ENCODE peak calls at places on chromosomes 4 and X, in six cellular contexts. Y is uterus, D is cardiac muscle cell, H is fibroblast of lung, G is H1, A is suprapubic skin. U is an unnamed sample. For H3K9me3, the result is how much of the 10 kb centered on the place peaks cover.

GRCh38 chr4:109157205-109157604 is 145.3 kb downstream of the COL25A1 start:
- DNase-seq in Y (no peak), D (no peak), H (no peak), G (no peak), A (no peak), U (no peak)

GRCh38 chr4:51855751-51856150 is 12.8 kb downstream of the DCUN1D4 start:
- DNase-seq in Y (no peak), D (no peak), H (no peak), G (no peak), A (no peak), U (no peak)

GRCh38 chrX:69085826-69086225 is 79.4 kb downstream of the PJA1 start:
- DNase-seq in Y (no peak), D (no peak), H (no peak), G (no peak), A (no peak), U (no peak)

GRCh38 chr4:115437739-115438138 is 324.3 kb upstream of the NDST4 start:
- DNase-seq in Y (no peak), D (no peak), H (no peak), G (no peak), A (no peak), U (no peak)

GRCh38 chrX:103404225-103405008 is 28.1 kb downstream of the BEX3 start:
- DNase-seq in Y (peak), D (peak), H (peak), G (peak), A (peak), U (peak)

GRCh38 chrX:129957241-129958099 is 25.0 kb upstream of the BCORL1 start:
- DNase-seq in Y (peak), D (peak), H (peak), G (no peak), A (no peak), U (no peak)

GRCh38 chr4:36010531-36010930 is 233.8 kb downstream of the ARAP2 start:
- DNase-seq in Y (no peak), D (no peak), H (no peak), G (no peak), A (no peak), U (no peak)

GRCh38 chr4:182736207-182736606 is 181.0 kb downstream of the DCTD start:
- DNase-seq in Y (no peak), D (no peak), H (no peak), G (no peak), A (no peak), U (no peak)

DNA sequence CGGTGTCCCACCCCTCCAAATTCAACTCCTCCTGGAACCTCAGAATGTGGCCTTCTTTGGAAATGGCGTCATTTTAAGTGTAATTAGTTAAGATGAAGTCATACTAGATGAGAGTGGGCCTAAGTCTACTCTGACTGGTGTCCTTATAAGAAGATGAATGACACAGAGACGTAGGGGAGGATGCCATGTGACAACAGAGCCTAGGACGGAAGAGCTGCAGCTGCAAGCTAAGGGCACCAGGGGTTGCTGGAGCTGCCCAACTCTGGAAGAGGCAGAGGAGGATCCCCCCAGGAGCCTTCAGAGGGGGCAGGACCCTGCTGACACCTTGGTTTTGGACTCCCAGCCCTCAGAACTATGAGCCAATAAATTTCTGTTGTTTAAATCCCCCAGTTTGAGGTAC is 115.1 kb downstream of the STK32B start:
- DNase-seq in Y (no peak), D (no peak), H (no peak), G (no peak), A (no peak), U (no peak)
- H3K27ac ChIP-seq in Y (no peak), D (no peak), H (no peak), G (no peak), A (no peak), U (no peak)

GRCh38 chr4:80803337-80803736 is 227.2 kb upstream of the BMP3 start:
- DNase-seq in Y (no peak), D (no peak), H (no peak), G (no peak), A (no peak), U (no peak)

GRCh38 chr4:80798082-80798481 is 232.4 kb upstream of the BMP3 start:
- DNase-seq in Y (no peak), D (no peak), H (no peak), G (no peak), A (no peak), U (no peak)
- H3K9me3 ChIP-seq in Y (under half), D (under half), H (under half), G (under half), A (under half), U (under half)

GRCh38 chrX:1659664-1660461 is 45.0 kb downstream of the ASMT start:
- DNase-seq in Y (no peak), D (no peak), H (no peak), G (no peak), A (peak), U (no peak)

GRCh38 chrX:1658083-1658463 is 43.2 kb downstream of the ASMT start:
- DNase-seq in Y (no peak), D (no peak), H (no peak), G (no peak), A (no peak), U (no peak)

GRCh38 chrX:1661048-1661921 is 46.4 kb downstream of the ASMT start:
- DNase-seq in Y (peak), D (no peak), H (no peak), G (peak), A (peak), U (peak)

GRCh38 chrX:1656379-1656778 is 41.5 kb downstream of the ASMT start:
- DNase-seq in Y (no peak), D (no peak), H (no peak), G (no peak), A (no peak), U (no peak)

GRCh38 chrX:1657367-1658082 is 42.7 kb downstream of the ASMT start:
- DNase-seq in Y (peak), D (peak), H (no peak), G (no peak), A (no peak), U (peak)
- TF ChIP-seq CTCF in Y (no peak), D (no peak), H (no peak), G (no peak), A (no peak), U (no peak)

GRCh38 chr4:139555705-139556070 is 331 bp downstream of the SETD7 start:
- DNase-seq in Y (peak), D (no peak), H (peak), G (no peak), A (peak), U (no peak)
- H3K27ac ChIP-seq in Y (peak), D (peak), H (peak), G (no peak), A (peak), U (peak)

GRCh38 chr4:29276150-29276549 is 1444.0 kb upstream of the PCDH7 start:
- DNase-seq in Y (no peak), D (no peak), H (no peak), G (no peak), A (no peak), U (no peak)

GRCh38 chr4:29278580-29278979 is 1441.6 kb upstream of the PCDH7 start:
- DNase-seq in Y (no peak), D (peak), H (peak), G (no peak), A (no peak), U (no peak)

GRCh38 chr4:29277381-29277780 is 1442.8 kb upstream of the PCDH7 start:
- DNase-seq in Y (no peak), D (peak), H (peak), G (no peak), A (no peak), U (no peak)
- H3K9me3 ChIP-seq in Y (under half), D (under half), H (under half), G (under half), A (under half), U (under half)

U was measured in CD4-positive, alpha-beta T cell.